ENCODE peak calls at places on chromosome 12, in nine cellular contexts. R is occipital lobe; X is CD8-positive, alpha-beta T cell; T is RWPE2; I is activated CD4-positive, alpha-beta T cell treated with anti-CD3 and anti-CD28 coated beads, Interleukin-2, amount 50 U/mL, for 1 hour; H is Peyer's patch; L is suprapubic skin; O is activated CD8-positive, alpha-beta T cell treated with anti-CD3 and anti-CD28 coated beads, Interleukin-2, amount 10 ng/mL, durations not matched to agents 7 days and 5 days; D is EH. Y is an unnamed sample.

GRCh38 chr12:71693126-71693525 is 7.2 kb downstream of the TMEM19 start:
- DNase-seq in R (no peak), X (no peak), T (no peak), I (no peak), H (no peak), L (no peak), O (no peak), D (no peak), Y (no peak)

GRCh38 chr12:34345801-34346200 is 323.5 kb downstream of the ALG10 start:
- DNase-seq in R (no peak), X (no peak), T (no peak), I (no peak), H (no peak), L (no peak), O (no peak), D (no peak), Y (no peak)

GRCh38 chr12:48827513-48828096 is 9.3 kb downstream of the CACNB3 start:
- DNase-seq in R (no peak), X (no peak), T (no peak), I (no peak), H (no peak), L (no peak), O (no peak), D (no peak), Y (no peak)

GRCh38 chr12:80936642-80937390 is 918 bp downstream of the LIN7A start:
- DNase-seq in R (peak), X (no peak), T (peak), I (no peak), H (no peak), L (peak), O (no peak), D (peak), Y (peak)

GRCh38 chr12:26524862-26525465 is 308.0 kb downstream of the ITPR2 start:
- DNase-seq in R (no peak), X (no peak), T (no peak), I (no peak), H (peak), L (no peak), O (no peak), D (peak), Y (no peak)

GRCh38 chr12:76037130-76038105 is 5.8 kb upstream of the PHLDA1 start:
- DNase-seq in R (peak), X (no peak), T (no peak), I (no peak), H (no peak), L (no peak), O (peak), D (peak), Y (peak)

GRCh38 chr12:26744697-26745440 is 88.1 kb downstream of the ITPR2 start:
- DNase-seq in R (no peak), X (no peak), T (no peak), I (no peak), H (no peak), L (no peak), O (no peak), D (peak), Y (peak)

GRCh38 chr12:120130011-120130410 is 13.5 kb upstream of the RAB35 start:
- DNase-seq in R (no peak), X (no peak), T (no peak), I (no peak), H (no peak), L (no peak), O (no peak), D (no peak), Y (no peak)

GRCh38 chr12:59030415-59030814 is 110.1 kb upstream of the LRIG3 start:
- DNase-seq in R (no peak), X (no peak), T (no peak), I (no peak), H (no peak), L (no peak), O (no peak), D (no peak), Y (no peak)

GRCh38 chr12:130796985-130797686 is 41.9 kb downstream of the STX2 start:
- DNase-seq in R (no peak), X (no peak), T (no peak), I (peak), H (no peak), L (peak), O (peak), D (no peak), Y (no peak)

GRCh38 chr12:5654019-5654418 is 222.1 kb downstream of the NTF3 start:
- DNase-seq in R (no peak), X (no peak), T (no peak), I (no peak), H (no peak), L (no peak), O (no peak), D (no peak), Y (no peak)

GRCh38 chr12:6852651-6853354 is 853 bp downstream of the USP5 start:
- DNase-seq in R (peak), X (peak), T (no peak), I (peak), H (no peak), L (no peak), O (peak), D (peak), Y (peak)

GRCh38 chr12:28027947-28028724 is 55.6 kb upstream of the PTHLH start:
- DNase-seq in R (no peak), X (no peak), T (no peak), I (no peak), H (no peak), L (no peak), O (no peak), D (peak), Y (no peak)

GRCh38 chr12:53221203-53222076 is 10.6 kb downstream of the RARG start:
- DNase-seq in R (peak), X (no peak), T (peak), I (no peak), H (peak), L (no peak), O (peak), D (peak), Y (peak)

GRCh38 chr12:40691913-40692616 is at the start of gene CNTN1:
- DNase-seq in R (peak), X (no peak), T (peak), I (no peak), H (no peak), L (peak), O (no peak), D (peak), Y (peak)

GRCh38 chr12:107523760-107524558 is 161.6 kb upstream of the PWP1 start:
- DNase-seq in R (no peak), X (no peak), T (no peak), I (no peak), H (no peak), L (no peak), O (no peak), D (no peak), Y (no peak)

GRCh38 chr12:89328483-89329030 is 23.7 kb downstream of the DUSP6 start:
- DNase-seq in R (no peak), X (no peak), T (no peak), I (no peak), H (no peak), L (no peak), O (no peak), D (no peak), Y (peak)

GRCh38 chr12:48296586-48297396 is 53.9 kb downstream of the ZNF641 start:
- DNase-seq in R (peak), X (peak), T (peak), I (peak), H (peak), L (peak), O (peak), D (peak), Y (peak)

GRCh38 chr12:120314220-120314619 is 12.1 kb downstream of the SIRT4 start:
- DNase-seq in R (no peak), X (no peak), T (no peak), I (no peak), H (no peak), L (no peak), O (no peak), D (no peak), Y (no peak)